ENCODE peak calls at places on chromosomes 7 and 10, in six cellular contexts. One of them, this sample, is unnamed. For H3K27me3, the result is how much of the 10 kb centered on the place peaks cover.

GRCh38 chr10:102327641-102328040 is 67.9 kb upstream of the NFKB2 start:
- DNase-seq in HCT116: no peak
- DNase-seq in HepG2: peak
- DNase-seq in prostate gland: no peak
- DNase-seq in transverse colon: no peak
- DNase-seq in sigmoid colon: no peak
- DNase-seq in this sample: no peak

GRCh38 chr10:2214805-2215204 is 477.5 kb upstream of the ADARB2 start:
- DNase-seq in HCT116: no peak
- DNase-seq in HepG2: no peak
- DNase-seq in transverse colon: no peak
- DNase-seq in prostate gland: no peak
- DNase-seq in sigmoid colon: no peak
- DNase-seq in this sample: no peak

GRCh38 chr7:49976238-49976637 is 116.8 kb downstream of the ZPBP start:
- DNase-seq in sigmoid colon: no peak
- DNase-seq in HepG2: no peak
- DNase-seq in prostate gland: no peak
- DNase-seq in HCT116: no peak
- DNase-seq in transverse colon: no peak
- DNase-seq in this sample: no peak

GRCh38 chr10:83816942-83817341 is 322.4 kb upstream of the GHITM start:
- DNase-seq in HepG2: no peak
- DNase-seq in transverse colon: no peak
- DNase-seq in sigmoid colon: no peak
- DNase-seq in prostate gland: no peak
- DNase-seq in HCT116: no peak
- DNase-seq in this sample: no peak

GRCh38 chr7:38890597-38890996 is 18.4 kb downstream of the VPS41 start:
- DNase-seq in prostate gland: no peak
- DNase-seq in sigmoid colon: no peak
- DNase-seq in HepG2: no peak
- DNase-seq in HCT116: no peak
- DNase-seq in transverse colon: no peak
- DNase-seq in this sample: no peak

GRCh38 chr10:103382769-103383168 is 13.5 kb downstream of the ATP5MK start:
- DNase-seq in transverse colon: no peak
- DNase-seq in HCT116: no peak
- DNase-seq in HepG2: no peak
- DNase-seq in sigmoid colon: no peak
- DNase-seq in prostate gland: no peak
- DNase-seq in this sample: no peak

GRCh38 chr7:25968205-25968993 is 183.6 kb upstream of the NFE2L3 start:
- DNase-seq in HCT116: no peak
- DNase-seq in HepG2: no peak
- DNase-seq in prostate gland: no peak
- DNase-seq in transverse colon: peak
- DNase-seq in sigmoid colon: no peak
- DNase-seq in this sample: no peak

GRCh38 chr7:55980266-55980665 is 15.9 kb downstream of the NIPSNAP2 start:
- DNase-seq in HepG2: no peak
- DNase-seq in transverse colon: no peak
- DNase-seq in sigmoid colon: no peak
- DNase-seq in HCT116: no peak
- DNase-seq in prostate gland: no peak
- DNase-seq in this sample: no peak

GRCh38 chr7:27175005-27175625 is 995 bp upstream of the HOXA10 start:
- DNase-seq in prostate gland: peak
- DNase-seq in transverse colon: peak
- DNase-seq in sigmoid colon: peak
- DNase-seq in HepG2: no peak
- DNase-seq in HCT116: no peak
- DNase-seq in this sample: peak

GRCh38 chr7:131225619-131226101 is 102.0 kb upstream of the MKLN1 start:
- DNase-seq in prostate gland: peak
- DNase-seq in HCT116: no peak
- DNase-seq in transverse colon: peak
- DNase-seq in sigmoid colon: peak
- DNase-seq in HepG2: peak
- DNase-seq in this sample: peak

GRCh38 chr7:78139335-78139734 is 340.8 kb downstream of the PHTF2 start:
- DNase-seq in HCT116: no peak
- DNase-seq in prostate gland: no peak
- DNase-seq in transverse colon: no peak
- DNase-seq in sigmoid colon: no peak
- DNase-seq in HepG2: no peak
- DNase-seq in this sample: no peak

DNA sequence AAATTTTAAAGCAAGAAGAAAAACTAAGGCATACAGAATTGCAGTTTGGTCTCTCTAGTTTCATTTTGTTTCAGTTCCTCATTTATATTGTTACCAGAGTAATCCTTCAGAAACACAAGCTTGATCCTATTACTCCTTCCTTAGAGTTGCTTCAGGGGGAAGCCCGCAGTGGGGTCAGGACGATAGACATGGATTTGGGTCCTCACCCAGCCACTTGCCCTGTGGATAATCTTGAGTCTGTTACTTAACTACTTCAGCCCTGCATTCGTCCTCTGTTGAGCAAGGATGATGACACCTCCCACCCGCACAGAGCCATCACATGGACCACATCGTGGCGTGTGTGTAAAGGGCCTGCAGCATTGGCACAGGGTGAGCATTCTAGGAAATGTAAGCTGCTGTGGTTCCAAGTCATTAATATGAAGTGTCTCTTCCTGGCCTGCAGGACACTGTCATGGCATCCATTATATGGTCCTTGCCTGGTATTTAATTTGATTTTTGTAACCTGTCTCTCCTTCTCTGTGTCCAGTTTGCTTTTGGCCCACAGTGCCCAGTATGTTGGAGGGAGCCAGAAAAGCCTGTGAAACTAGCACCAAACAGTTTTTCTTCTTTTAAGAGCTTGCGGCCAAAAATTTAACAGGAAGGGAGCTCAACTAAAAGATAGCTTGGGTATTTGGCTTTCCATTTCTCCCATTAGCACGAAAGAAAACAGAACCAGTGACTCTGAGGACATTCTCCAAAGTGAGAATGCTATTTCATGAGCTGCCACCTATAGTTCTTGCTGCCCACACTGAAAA is 111.3 kb downstream of the EEPD1 start:
- DNase-seq in transverse colon: no peak
- DNase-seq in sigmoid colon: peak
- DNase-seq in prostate gland: no peak
- DNase-seq in HepG2: no peak
- DNase-seq in HCT116: no peak
- DNase-seq in this sample: no peak
- TF ChIP-seq POLR2AphosphoS5 in transverse colon: peak
- TF ChIP-seq POLR2AphosphoS5 in sigmoid colon: peak
- TF ChIP-seq POLR2AphosphoS5 in prostate gland: peak
- TF ChIP-seq POLR2AphosphoS5 in HepG2: no peak
- TF ChIP-seq POLR2AphosphoS5 in HCT116: no peak
- TF ChIP-seq POLR2AphosphoS5 in this sample: no peak

GRCh38 chr10:43683451-43684197 is 34.9 kb upstream of the ZNF32 start:
- DNase-seq in prostate gland: no peak
- DNase-seq in sigmoid colon: no peak
- DNase-seq in HepG2: peak
- DNase-seq in HCT116: no peak
- DNase-seq in transverse colon: no peak
- DNase-seq in this sample: no peak

GRCh38 chr10:43680035-43680434 is 31.4 kb upstream of the ZNF32 start:
- DNase-seq in HepG2: no peak
- DNase-seq in prostate gland: no peak
- DNase-seq in sigmoid colon: no peak
- DNase-seq in HCT116: no peak
- DNase-seq in transverse colon: no peak
- DNase-seq in this sample: no peak

GRCh38 chr10:43681226-43681625 is 32.5 kb upstream of the ZNF32 start:
- DNase-seq in prostate gland: no peak
- DNase-seq in transverse colon: no peak
- DNase-seq in sigmoid colon: no peak
- DNase-seq in HepG2: no peak
- DNase-seq in HCT116: no peak
- DNase-seq in this sample: no peak

GRCh38 chr10:43682956-43683355 is 34.3 kb upstream of the ZNF32 start:
- DNase-seq in HCT116: no peak
- DNase-seq in transverse colon: no peak
- DNase-seq in prostate gland: no peak
- DNase-seq in sigmoid colon: no peak
- DNase-seq in HepG2: no peak
- DNase-seq in this sample: no peak

DNA sequence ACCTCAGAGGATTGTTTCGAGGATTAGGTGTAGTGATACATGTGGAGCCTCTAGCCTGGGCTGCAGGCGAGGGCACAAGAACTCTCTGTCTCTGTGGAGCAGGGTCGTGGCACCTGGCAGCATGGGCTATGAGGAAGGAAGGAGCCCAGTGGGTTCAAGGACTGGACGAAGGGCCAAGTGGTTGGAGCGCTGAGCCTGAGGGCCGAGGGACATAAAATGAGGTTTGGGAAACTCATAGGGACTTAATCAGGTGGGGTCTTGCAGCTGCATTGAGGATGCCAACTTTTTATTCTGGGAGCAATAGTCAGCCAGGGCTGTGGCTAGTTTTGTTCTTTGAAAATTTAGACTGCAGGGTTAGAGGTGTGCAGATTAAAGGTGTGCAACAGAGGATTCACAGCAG is 33.0 kb upstream of the ZNF32 start:
- DNase-seq in HepG2: no peak
- DNase-seq in HCT116: no peak
- DNase-seq in prostate gland: no peak
- DNase-seq in transverse colon: no peak
- DNase-seq in sigmoid colon: no peak
- DNase-seq in this sample: no peak
- H3K27me3 ChIP-seq in HepG2: under half
- H3K27me3 ChIP-seq in HCT116: under half
- H3K27me3 ChIP-seq in prostate gland: under half
- H3K27me3 ChIP-seq in transverse colon: under half
- H3K27me3 ChIP-seq in sigmoid colon: under half
- H3K27me3 ChIP-seq in this sample: under half

DNA sequence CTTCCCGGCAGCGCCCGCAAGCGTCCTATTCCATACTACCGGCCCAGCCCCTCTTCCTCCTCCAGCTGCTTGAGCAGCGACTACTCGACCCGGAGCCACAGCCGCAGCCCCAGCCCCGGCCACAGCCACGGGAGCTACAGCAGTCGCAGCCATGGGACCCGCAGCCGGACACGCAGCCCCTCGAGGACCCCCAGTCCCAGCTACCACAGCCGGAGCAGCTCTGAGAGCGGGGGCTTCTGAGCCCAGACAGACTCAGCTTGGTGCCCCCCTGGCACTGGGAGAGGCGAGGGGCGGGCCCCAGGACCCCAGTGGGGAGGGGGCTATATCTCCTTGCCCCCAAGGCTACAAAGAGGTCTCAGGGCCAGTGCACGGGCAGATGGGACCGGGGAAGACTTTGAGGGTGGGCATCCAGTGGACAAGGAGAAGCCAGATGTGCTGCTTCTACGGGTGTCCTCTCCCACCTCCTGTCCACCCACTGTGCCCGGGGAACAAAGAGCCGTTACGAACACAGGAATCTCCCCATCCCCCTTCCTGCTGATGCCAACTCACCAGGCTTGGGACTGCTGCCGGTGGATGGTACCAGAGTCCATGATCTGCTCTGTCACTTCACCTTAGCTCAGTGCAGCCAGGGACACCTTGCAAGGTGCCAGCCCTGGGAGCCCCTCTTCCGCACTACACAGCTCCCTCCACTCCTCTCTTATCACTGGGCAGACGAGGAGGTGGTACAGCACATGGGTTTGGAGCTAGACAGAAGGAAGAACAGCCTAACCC is 16.7 kb upstream of the HSPB1 start:
- DNase-seq in prostate gland: no peak
- DNase-seq in transverse colon: no peak
- DNase-seq in HepG2: no peak
- DNase-seq in HCT116: no peak
- DNase-seq in sigmoid colon: peak
- DNase-seq in this sample: no peak
- TF ChIP-seq POLR2AphosphoS5 in prostate gland: no peak
- TF ChIP-seq POLR2AphosphoS5 in transverse colon: no peak
- TF ChIP-seq POLR2AphosphoS5 in HepG2: no peak
- TF ChIP-seq POLR2AphosphoS5 in HCT116: no peak
- TF ChIP-seq POLR2AphosphoS5 in sigmoid colon: no peak
- TF ChIP-seq POLR2AphosphoS5 in this sample: no peak

DNA sequence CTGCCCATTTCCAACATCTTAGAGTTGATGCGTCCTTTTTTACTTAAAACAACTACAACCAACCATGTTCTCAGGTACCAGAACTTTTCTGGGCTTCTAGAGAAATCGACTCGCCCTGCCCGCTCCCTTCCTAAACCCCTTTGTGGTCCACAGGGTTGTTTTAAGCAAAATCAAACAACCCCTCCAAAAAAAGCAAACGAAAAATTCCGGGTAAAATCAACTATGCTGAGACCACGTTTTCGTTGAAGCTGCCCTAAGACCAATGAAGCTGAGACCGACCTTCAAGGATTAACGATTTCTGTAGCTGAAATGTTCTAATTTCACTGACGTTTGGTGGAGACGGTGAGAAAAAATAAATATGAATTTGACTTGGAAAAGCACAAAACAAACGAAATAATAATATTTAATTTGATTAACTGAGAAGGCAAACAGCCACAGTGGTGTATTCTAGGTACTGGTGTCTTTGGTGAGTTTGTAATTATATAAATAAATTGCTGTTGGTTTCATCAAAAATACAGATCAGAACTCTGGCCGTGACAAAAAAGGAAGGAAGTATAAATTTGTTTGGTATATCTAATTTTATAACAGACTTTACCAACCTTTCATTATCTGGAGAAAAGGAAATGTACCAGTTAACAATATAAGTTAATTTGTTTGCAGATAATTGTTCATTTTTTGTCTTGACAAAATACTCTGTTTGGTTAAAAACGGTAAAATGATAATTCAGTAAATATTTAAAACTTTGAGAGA is 4.7 kb upstream of the IGF2BP3 start:
- DNase-seq in sigmoid colon: no peak
- DNase-seq in HepG2: no peak
- DNase-seq in transverse colon: no peak
- DNase-seq in prostate gland: no peak
- DNase-seq in HCT116: no peak
- DNase-seq in this sample: no peak
- H3K27me3 ChIP-seq in sigmoid colon: half or more
- H3K27me3 ChIP-seq in HepG2: under half
- H3K27me3 ChIP-seq in transverse colon: half or more
- H3K27me3 ChIP-seq in prostate gland: half or more
- H3K27me3 ChIP-seq in HCT116: under half
- H3K27me3 ChIP-seq in this sample: half or more

This sample was measured in suprapubic skin.